ENCODE peak calls at places on chromosome 3, in four cellular contexts. One of them, this sample, is unnamed. For H3K4me1, H3K9me3 and H3K36me3, the result is how much of the 10 kb centered on the place peaks cover.

GRCh38 chr3:172125963-172126403 is 86.6 kb downstream of the FNDC3B start:
- DNase-seq in thoracic aorta: no peak
- DNase-seq in MM.1S: no peak
- DNase-seq in Peyer's patch: no peak
- DNase-seq in this sample: no peak

GRCh38 chr3:107366766-107367165 is 10.5 kb upstream of the CCDC54 start:
- DNase-seq in thoracic aorta: no peak
- DNase-seq in MM.1S: no peak
- DNase-seq in Peyer's patch: no peak
- DNase-seq in this sample: no peak

GRCh38 chr3:189967254-189967865 is 153.3 kb downstream of the P3H2 start:
- DNase-seq in thoracic aorta: no peak
- DNase-seq in MM.1S: peak
- DNase-seq in Peyer's patch: no peak
- DNase-seq in this sample: peak

GRCh38 chr3:186108106-186108940 is 566 bp downstream of the ETV5 start:
- DNase-seq in thoracic aorta: no peak
- DNase-seq in MM.1S: peak
- DNase-seq in Peyer's patch: peak
- DNase-seq in this sample: no peak

GRCh38 chr3:132726341-132726823 is 4.2 kb upstream of the NPHP3 start:
- DNase-seq in thoracic aorta: no peak
- DNase-seq in MM.1S: peak
- DNase-seq in Peyer's patch: no peak
- DNase-seq in this sample: no peak

GRCh38 chr3:16543242-16543864 is 29.9 kb upstream of the RFTN1 start:
- DNase-seq in thoracic aorta: no peak
- DNase-seq in MM.1S: no peak
- DNase-seq in Peyer's patch: no peak
- DNase-seq in this sample: no peak

GRCh38 chr3:126959921-126960603 is 22.9 kb upstream of the PLXNA1 start:
- DNase-seq in thoracic aorta: no peak
- DNase-seq in MM.1S: no peak
- DNase-seq in Peyer's patch: no peak
- DNase-seq in this sample: no peak

GRCh38 chr3:13886593-13887129 is 6.8 kb upstream of the WNT7A start:
- DNase-seq in thoracic aorta: no peak
- DNase-seq in MM.1S: no peak
- DNase-seq in Peyer's patch: no peak
- DNase-seq in this sample: no peak

GRCh38 chr3:110773413-110773954 is 298.1 kb upstream of the NECTIN3 start:
- DNase-seq in thoracic aorta: no peak
- DNase-seq in MM.1S: no peak
- DNase-seq in Peyer's patch: no peak
- DNase-seq in this sample: no peak

GRCh38 chr3:189744235-189744634 is 113.0 kb downstream of the TP63 start:
- DNase-seq in thoracic aorta: no peak
- DNase-seq in MM.1S: no peak
- DNase-seq in Peyer's patch: no peak
- DNase-seq in this sample: no peak

GRCh38 chr3:126433496-126434263 is 39.0 kb downstream of the CFAP100 start:
- DNase-seq in thoracic aorta: no peak
- DNase-seq in MM.1S: no peak
- DNase-seq in Peyer's patch: no peak
- DNase-seq in this sample: no peak

GRCh38 chr3:140053011-140053702 is 118.2 kb downstream of the CLSTN2 start:
- DNase-seq in thoracic aorta: no peak
- DNase-seq in MM.1S: no peak
- DNase-seq in Peyer's patch: no peak
- DNase-seq in this sample: no peak

GRCh38 chr3:119175869-119176756 is 2.7 kb downstream of the UPK1B start:
- DNase-seq in thoracic aorta: no peak
- DNase-seq in MM.1S: no peak
- DNase-seq in Peyer's patch: no peak
- DNase-seq in this sample: no peak

GRCh38 chr3:13600950-13601691 is 52.2 kb downstream of the FBLN2 start:
- DNase-seq in thoracic aorta: no peak
- DNase-seq in MM.1S: no peak
- DNase-seq in Peyer's patch: no peak
- DNase-seq in this sample: no peak

GRCh38 chr3:64351713-64352595 is 126.7 kb upstream of the PRICKLE2 start:
- DNase-seq in thoracic aorta: no peak
- DNase-seq in MM.1S: no peak
- DNase-seq in Peyer's patch: no peak
- DNase-seq in this sample: no peak

GRCh38 chr3:101829066-101829830 is 20.1 kb upstream of the NFKBIZ start:
- DNase-seq in thoracic aorta: peak
- DNase-seq in MM.1S: no peak
- DNase-seq in Peyer's patch: peak
- DNase-seq in this sample: peak

GRCh38 chr3:11288021-11288491 is 15.9 kb downstream of the ATG7 start:
- DNase-seq in thoracic aorta: no peak
- DNase-seq in MM.1S: no peak
- DNase-seq in Peyer's patch: no peak
- DNase-seq in this sample: no peak

GRCh38 chr3:106261915-106262683 is 393.3 kb upstream of the CBLB start:
- DNase-seq in thoracic aorta: no peak
- DNase-seq in MM.1S: no peak
- DNase-seq in Peyer's patch: no peak
- DNase-seq in this sample: no peak

GRCh38 chr3:122824465-122825379 is 29.9 kb downstream of the SLC49A4 start:
- DNase-seq in thoracic aorta: no peak
- DNase-seq in MM.1S: no peak
- DNase-seq in Peyer's patch: no peak
- DNase-seq in this sample: no peak

GRCh38 chr3:33145901-33146580 is 32.2 kb downstream of the CRTAP start:
- DNase-seq in thoracic aorta: no peak
- DNase-seq in MM.1S: no peak
- DNase-seq in Peyer's patch: no peak
- DNase-seq in this sample: no peak

GRCh38 chr3:12454808-12455121 is 29.5 kb upstream of the TSEN2 start:
- DNase-seq in thoracic aorta: no peak
- DNase-seq in MM.1S: no peak
- DNase-seq in Peyer's patch: no peak
- DNase-seq in this sample: no peak

GRCh38 chr3:106457278-106458210 is 588.7 kb upstream of the CBLB start:
- DNase-seq in thoracic aorta: no peak
- DNase-seq in MM.1S: peak
- DNase-seq in Peyer's patch: no peak
- DNase-seq in this sample: no peak

GRCh38 chr3:165895919-165896318 is 58.7 kb upstream of the BCHE start:
- DNase-seq in thoracic aorta: no peak
- DNase-seq in MM.1S: peak
- DNase-seq in Peyer's patch: no peak
- DNase-seq in this sample: no peak

GRCh38 chr3:194987571-194988494 is 283.1 kb downstream of the XXYLT1 start:
- DNase-seq in thoracic aorta: no peak
- DNase-seq in MM.1S: no peak
- DNase-seq in Peyer's patch: no peak
- DNase-seq in this sample: no peak

GRCh38 chr3:75294124-75294523 is 370.0 kb upstream of the FRG2C start:
- DNase-seq in thoracic aorta: no peak
- DNase-seq in MM.1S: peak
- DNase-seq in Peyer's patch: no peak
- DNase-seq in this sample: no peak

GRCh38 chr3:105649469-105649868 is 219.3 kb downstream of the CBLB start:
- DNase-seq in thoracic aorta: no peak
- DNase-seq in MM.1S: no peak
- DNase-seq in Peyer's patch: no peak
- DNase-seq in this sample: no peak

GRCh38 chr3:146803746-146804145 is 198.6 kb upstream of the PLSCR5 start:
- DNase-seq in thoracic aorta: no peak
- DNase-seq in MM.1S: no peak
- DNase-seq in Peyer's patch: no peak
- DNase-seq in this sample: no peak

GRCh38 chr3:23591374-23591773 is 214.4 kb upstream of the UBE2E1 start:
- DNase-seq in thoracic aorta: no peak
- DNase-seq in MM.1S: no peak
- DNase-seq in Peyer's patch: no peak
- DNase-seq in this sample: no peak
- H3K4me1 ChIP-seq in thoracic aorta: under half
- H3K4me1 ChIP-seq in MM.1S: under half
- H3K4me1 ChIP-seq in Peyer's patch: under half
- H3K4me1 ChIP-seq in this sample: under half

GRCh38 chr3:29065211-29065785 is 215.6 kb upstream of the RBMS3 start:
- DNase-seq in thoracic aorta: peak
- DNase-seq in MM.1S: no peak
- DNase-seq in Peyer's patch: no peak
- DNase-seq in this sample: no peak
- H3K9me3 ChIP-seq in thoracic aorta: under half
- H3K9me3 ChIP-seq in MM.1S: under half
- H3K9me3 ChIP-seq in Peyer's patch: under half
- H3K9me3 ChIP-seq in this sample: under half

DNA sequence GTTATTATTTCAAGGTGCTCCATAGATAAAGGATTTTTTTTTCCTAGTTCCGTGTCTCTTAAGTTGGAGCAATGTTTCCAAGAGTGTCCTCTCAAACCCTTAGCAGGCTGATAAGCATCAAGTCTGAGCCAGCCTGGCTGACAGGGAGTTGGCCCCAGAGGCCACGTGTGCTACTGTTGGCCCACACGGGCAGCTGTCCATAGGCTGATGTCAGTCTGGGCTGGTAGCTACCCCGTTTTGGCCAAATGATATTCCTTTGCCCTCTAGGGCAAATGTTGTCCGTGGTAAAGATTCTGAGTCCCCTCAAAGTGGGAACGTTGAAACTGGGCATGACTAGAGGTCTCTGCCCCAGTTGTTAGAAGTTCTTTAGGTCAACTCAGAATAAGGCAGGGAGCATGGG is 99.4 kb downstream of the FLNB start:
- DNase-seq in thoracic aorta: no peak
- DNase-seq in MM.1S: no peak
- DNase-seq in Peyer's patch: no peak
- DNase-seq in this sample: no peak
- H3K36me3 ChIP-seq in thoracic aorta: half or more
- H3K36me3 ChIP-seq in MM.1S: under half
- H3K36me3 ChIP-seq in Peyer's patch: under half
- H3K36me3 ChIP-seq in this sample: under half

DNA sequence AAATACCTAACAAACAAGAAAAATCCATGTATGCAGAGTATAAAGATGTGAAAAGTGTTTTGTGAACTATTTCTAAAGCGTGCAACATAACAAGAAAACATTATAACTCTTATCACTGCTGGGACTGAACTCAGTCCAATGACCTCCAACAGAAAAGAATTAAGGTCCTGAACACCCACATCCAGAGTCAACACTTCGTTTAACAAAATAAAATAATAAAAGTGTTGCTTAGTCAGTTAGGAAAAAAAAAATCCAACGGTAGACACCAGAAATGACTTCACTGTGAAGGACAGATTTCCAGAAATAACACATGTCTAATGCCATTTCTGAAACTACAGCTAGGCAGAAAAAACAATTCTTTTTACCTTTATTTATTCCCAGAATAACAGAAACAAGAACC is 28.0 kb downstream of the MB21D2 start:
- DNase-seq in thoracic aorta: no peak
- DNase-seq in MM.1S: no peak
- DNase-seq in Peyer's patch: no peak
- DNase-seq in this sample: no peak
- H3K4me1 ChIP-seq in thoracic aorta: under half
- H3K4me1 ChIP-seq in MM.1S: under half
- H3K4me1 ChIP-seq in Peyer's patch: under half
- H3K4me1 ChIP-seq in this sample: under half

DNA sequence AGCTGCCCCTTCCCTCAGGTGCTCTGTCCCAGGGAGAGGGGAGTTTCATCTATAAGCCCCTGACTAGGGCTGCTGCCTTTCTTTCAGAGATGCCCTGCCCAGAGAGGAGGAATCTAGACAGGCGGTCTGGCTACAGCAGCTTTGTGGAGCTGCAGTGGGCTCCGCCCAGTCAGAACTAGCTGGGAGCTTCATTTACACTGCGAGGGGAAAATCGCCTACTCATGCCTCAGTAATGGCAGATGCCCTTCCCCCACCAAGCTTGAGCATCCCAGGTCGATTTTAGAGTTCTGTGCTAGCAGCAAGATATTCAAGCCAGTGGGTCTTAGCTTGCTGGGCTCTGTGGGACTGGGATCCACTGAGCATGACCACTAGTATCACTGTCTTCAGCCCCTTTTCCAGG is 181.1 kb upstream of the RARB start:
- DNase-seq in thoracic aorta: no peak
- DNase-seq in MM.1S: no peak
- DNase-seq in Peyer's patch: no peak
- DNase-seq in this sample: no peak
- H3K9me3 ChIP-seq in thoracic aorta: under half
- H3K9me3 ChIP-seq in MM.1S: under half
- H3K9me3 ChIP-seq in Peyer's patch: under half
- H3K9me3 ChIP-seq in this sample: under half

GRCh38 chr3:15241341-15241740 is 35.3 kb downstream of the CAPN7 start:
- DNase-seq in thoracic aorta: no peak
- DNase-seq in MM.1S: peak
- DNase-seq in Peyer's patch: peak
- DNase-seq in this sample: peak
- H3K36me3 ChIP-seq in thoracic aorta: under half
- H3K36me3 ChIP-seq in MM.1S: under half
- H3K36me3 ChIP-seq in Peyer's patch: under half
- H3K36me3 ChIP-seq in this sample: under half

DNA sequence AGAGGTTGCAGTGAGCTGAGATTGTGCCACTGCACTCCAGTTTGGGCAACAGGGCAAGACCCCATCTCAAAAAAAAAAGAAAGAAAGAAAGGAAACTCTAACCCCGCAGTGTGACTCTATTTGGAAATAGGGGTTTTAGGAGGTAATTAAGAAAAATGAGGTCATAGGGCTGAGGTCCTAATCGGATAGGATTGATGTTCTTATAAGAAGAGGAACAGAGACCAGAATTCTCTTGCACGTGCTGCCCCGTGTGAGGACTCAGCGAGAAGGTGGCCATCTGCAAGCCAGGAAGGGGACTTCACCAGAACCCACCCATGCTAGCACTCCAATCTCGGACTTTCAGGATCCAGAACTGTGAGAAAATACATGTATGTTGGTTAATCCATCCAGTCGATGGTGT is 25.8 kb downstream of the KLHL6 start:
- DNase-seq in thoracic aorta: no peak
- DNase-seq in MM.1S: no peak
- DNase-seq in Peyer's patch: peak
- DNase-seq in this sample: no peak
- H3K4me1 ChIP-seq in thoracic aorta: under half
- H3K4me1 ChIP-seq in MM.1S: half or more
- H3K4me1 ChIP-seq in Peyer's patch: under half
- H3K4me1 ChIP-seq in this sample: under half

DNA sequence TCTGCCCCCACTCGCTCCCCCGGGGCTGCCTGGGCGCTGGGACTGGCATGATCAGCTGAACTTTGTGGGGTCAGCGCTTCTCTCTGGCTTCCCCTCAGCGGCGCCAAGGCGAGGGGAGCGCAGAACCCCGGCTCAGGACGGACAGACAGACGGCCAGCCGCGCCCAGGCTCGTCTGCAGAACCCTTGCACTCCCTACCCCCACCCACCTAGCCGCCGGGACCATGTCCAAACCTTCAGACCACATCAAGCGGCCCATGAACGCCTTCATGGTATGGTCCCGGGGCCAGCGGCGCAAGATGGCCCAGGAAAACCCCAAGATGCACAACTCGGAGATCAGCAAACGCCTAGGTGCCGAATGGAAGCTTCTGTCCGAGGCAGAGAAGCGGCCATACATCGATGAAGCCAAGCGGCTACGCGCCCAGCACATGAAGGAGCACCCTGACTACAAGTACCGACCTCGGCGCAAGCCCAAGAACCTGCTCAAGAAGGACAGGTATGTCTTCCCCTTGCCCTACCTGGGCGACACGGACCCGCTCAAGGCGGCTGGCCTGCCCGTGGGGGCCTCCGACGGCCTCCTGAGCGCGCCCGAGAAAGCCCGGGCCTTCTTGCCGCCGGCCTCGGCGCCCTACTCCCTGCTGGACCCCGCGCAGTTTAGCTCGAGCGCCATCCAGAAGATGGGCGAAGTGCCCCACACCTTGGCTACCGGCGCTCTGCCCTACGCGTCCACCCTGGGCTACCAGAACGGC is 621 bp downstream of the SOX14 start:
- DNase-seq in thoracic aorta: no peak
- DNase-seq in MM.1S: no peak
- DNase-seq in Peyer's patch: no peak
- DNase-seq in this sample: no peak
- H3K9me3 ChIP-seq in thoracic aorta: under half
- H3K9me3 ChIP-seq in MM.1S: under half
- H3K9me3 ChIP-seq in Peyer's patch: under half
- H3K9me3 ChIP-seq in this sample: under half

This sample was measured in CD8-positive, alpha-beta memory T cell.